ENCODE peak calls at places on chromosomes 4 and X, in four cellular contexts. H is HepG2, P is H1, R is GM12878. D is an unnamed sample.

GRCh38 chr4:88159137-88159725 is 792 bp upstream of the ABCG2 start:
- DNase-seq in P (peak; percentile 47), H (peak; percentile 44), R (no peak), D (no peak)

GRCh38 chrX:39199429-39199828 is 398.2 kb downstream of the MID1IP1 start:
- DNase-seq in H (no peak), R (no peak), P (no peak), D (no peak)

GRCh38 chr4:13166214-13166613 is 317.9 kb downstream of the RAB28 start:
- DNase-seq in P (no peak), R (no peak), H (no peak), D (no peak)

GRCh38 chr4:1380368-1381151 is 25.7 kb downstream of the NKX1-1 start:
- DNase-seq in P (no peak), R (no peak), H (no peak), D (no peak)

GRCh38 chrX:135596495-135596894 is 76.0 kb downstream of the INTS6L start:
- DNase-seq in R (no peak), H (peak; percentile 2), P (peak; percentile 19), D (peak; percentile 1)

GRCh38 chrX:132958086-132958703 is at the start of gene HS6ST2:
- DNase-seq in P (no peak), H (no peak), R (no peak), D (no peak)

GRCh38 chrX:97039363-97040029 is 155.8 kb downstream of the RPA4 start:
- DNase-seq in H (no peak), R (peak; percentile 61), P (no peak), D (no peak)

GRCh38 chrX:9285342-9285771 is 179.5 kb upstream of the TBL1X start:
- DNase-seq in R (no peak), P (no peak), H (no peak), D (no peak)

GRCh38 chrX:19332983-19333382 is 10.7 kb upstream of the PDHA1 start:
- DNase-seq in H (no peak), P (no peak), R (no peak), D (peak; percentile 33)

GRCh38 chr4:168696828-168697227 is 200.0 kb downstream of the PALLD start:
- DNase-seq in H (no peak), P (no peak), R (no peak), D (no peak)

GRCh38 chrX:102339312-102340298 is 92.6 kb downstream of the NXF2 start:
- DNase-seq in R (no peak), H (no peak), P (no peak), D (no peak)

GRCh38 chr4:73653695-73654106 is 33.5 kb upstream of the RASSF6 start:
- DNase-seq in P (no peak), R (peak; percentile 43), H (peak; percentile 45), D (no peak)

GRCh38 chrX:150476183-150476699 is 92.2 kb upstream of the MTM1 start:
- DNase-seq in R (no peak), P (no peak), H (no peak), D (no peak)

GRCh38 chr4:16916719-16917337 is 18.4 kb upstream of the LDB2 start:
- DNase-seq in R (peak; percentile 47), P (peak; percentile 90), H (peak; percentile 63), D (no peak)

GRCh38 chrX:10566726-10567097 is 53.7 kb downstream of the MID1 start:
- DNase-seq in P (no peak), H (no peak), R (no peak), D (no peak)

GRCh38 chrX:53969540-53969939 is 74.7 kb downstream of the PHF8 start:
- DNase-seq in H (no peak), P (no peak), R (no peak), D (no peak)

GRCh38 chrX:41824551-41824950 is 98.8 kb downstream of the CASK start:
- DNase-seq in R (no peak), P (no peak), H (no peak), D (no peak)

GRCh38 chr4:125314676-125315570 is at the start of gene FAT4:
- DNase-seq in H (peak; percentile 88), R (no peak), P (peak; percentile 81), D (peak; percentile 70)

GRCh38 chr4:182895791-182896292 is 21.3 kb downstream of the DCTD start:
- DNase-seq in R (no peak), H (peak; percentile 84), P (no peak), D (no peak)

GRCh38 chr4:173177232-173177631 is 8.6 kb downstream of the GALNT7 start:
- DNase-seq in H (no peak), P (no peak), R (no peak), D (no peak)

GRCh38 chr4:47221721-47222120 is 190.4 kb downstream of the GABRB1 start:
- DNase-seq in H (no peak), R (no peak), P (no peak), D (no peak)

GRCh38 chr4:8188743-8189550 is 10.1 kb upstream of the SH3TC1 start:
- DNase-seq in H (no peak), R (no peak), P (no peak), D (no peak)

GRCh38 chr4:126752702-126753101 is 880.1 kb upstream of the INTU start:
- DNase-seq in H (no peak), P (no peak), R (no peak), D (no peak)

GRCh38 chr4:170773709-170774273 is 684.0 kb upstream of the AADAT start:
- DNase-seq in P (no peak), H (no peak), R (no peak), D (no peak)

GRCh38 chrX:69138512-69138911 is 26.7 kb downstream of the PJA1 start:
- DNase-seq in P (no peak), R (no peak), H (no peak), D (no peak)

GRCh38 chr4:3745886-3746656 is 20.1 kb upstream of the ADRA2C start:
- DNase-seq in R (no peak), H (no peak), P (no peak), D (no peak)

GRCh38 chr4:6942238-6942800 is 32.7 kb downstream of the TBC1D14 start:
- DNase-seq in R (peak; percentile 66), P (no peak), H (no peak), D (no peak)

GRCh38 chr4:168572002-168572401 is 75.2 kb downstream of the PALLD start:
- DNase-seq in P (no peak), R (no peak), H (no peak), D (no peak)

GRCh38 chr4:153042757-153043156 is 106.6 kb downstream of the FHDC1 start:
- DNase-seq in P (no peak), R (no peak), H (no peak), D (no peak)

GRCh38 chr4:26557164-26557563 is 26.7 kb upstream of the TBC1D19 start:
- DNase-seq in P (no peak), R (no peak), H (no peak), D (no peak)

GRCh38 chr4:6356076-6356560 is 86.5 kb downstream of the WFS1 start:
- DNase-seq in R (no peak), H (no peak), P (no peak), D (no peak)

GRCh38 chrX:1592128-1592862 is 891 bp downstream of the AKAP17A start:
- DNase-seq in H (peak; percentile 25), R (no peak), P (no peak), D (no peak)

DNA sequence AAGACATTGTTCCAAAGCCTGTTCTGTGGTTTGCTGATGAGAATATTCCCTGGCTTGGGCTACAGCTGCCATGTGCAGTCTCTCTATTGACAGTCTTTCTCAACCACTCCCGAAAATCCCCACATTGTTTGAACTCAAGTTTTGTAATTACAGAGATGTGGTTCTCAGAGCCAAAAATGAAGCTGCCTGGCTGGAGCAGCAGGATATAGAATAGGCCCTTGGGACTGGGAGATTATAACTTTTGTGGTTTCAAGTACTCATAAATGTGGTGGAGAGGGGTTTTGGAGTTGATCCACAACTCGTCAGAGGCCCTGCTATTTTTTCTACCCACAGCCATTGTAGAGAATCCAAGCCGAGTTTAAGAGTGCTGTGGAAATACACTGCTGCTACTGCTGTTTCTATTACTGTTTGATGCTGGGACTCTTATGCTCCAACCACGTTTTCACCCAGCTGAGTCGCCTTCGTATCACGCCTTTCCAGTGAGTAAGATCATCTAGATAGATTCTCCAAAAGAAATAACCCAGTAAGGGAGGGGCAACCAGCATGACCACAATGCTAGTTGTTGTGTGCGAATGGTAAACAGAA is 57.1 kb upstream of the ATXN3L start:
- DNase-seq in P (no peak), R (no peak), H (no peak), D (no peak)
- TF ChIP-seq SUZ12 in P (no peak), R (no peak), H (no peak), D (no peak)

DNA sequence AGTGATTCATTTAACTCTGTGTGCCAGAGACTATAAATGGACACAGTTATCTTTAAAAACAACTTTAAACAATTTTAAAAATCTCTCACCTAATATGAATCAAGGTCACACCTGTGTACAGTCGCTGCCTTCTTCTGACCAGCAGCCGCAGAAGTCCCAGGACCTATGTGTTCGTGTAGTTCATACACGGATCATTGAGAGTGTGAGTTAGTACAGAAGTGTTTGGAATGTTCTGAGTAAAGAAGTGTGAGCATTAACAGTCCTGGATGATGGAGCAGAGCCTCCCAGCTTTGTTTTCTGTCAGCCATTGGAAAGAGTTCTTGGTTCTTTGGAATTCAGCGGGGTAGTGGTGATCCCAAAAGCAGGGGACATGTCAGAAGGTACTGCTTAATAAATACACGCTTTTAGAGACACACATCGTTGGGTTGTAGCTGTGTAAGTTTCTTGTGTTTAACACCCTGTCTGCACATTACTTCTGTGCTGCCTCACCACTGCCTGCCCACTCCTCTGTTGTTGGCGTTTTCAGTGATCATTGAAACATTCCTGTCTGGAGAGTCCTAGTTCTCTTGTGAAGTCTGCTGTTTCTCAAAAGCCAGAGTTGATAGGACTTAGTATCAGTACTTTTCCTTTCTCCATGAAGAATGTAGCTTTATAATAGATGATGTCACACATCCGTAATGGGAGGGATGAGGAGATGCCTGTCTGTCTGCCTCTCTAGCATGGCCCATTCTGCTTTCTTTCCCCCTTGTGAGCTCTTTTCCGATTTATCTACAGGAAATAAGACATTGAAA is 90.6 kb downstream of the PTTG2 start:
- DNase-seq in H (no peak), P (no peak), R (no peak), D (no peak)
- H3K36me3 ChIP-seq in H (peaks cover 14% of the 10 kb centered on the region), P (peaks cover 40% of the 10 kb centered on the region), R (peaks cover 20% of the 10 kb centered on the region), D (peaks cover 53% of the 10 kb centered on the region)

DNA sequence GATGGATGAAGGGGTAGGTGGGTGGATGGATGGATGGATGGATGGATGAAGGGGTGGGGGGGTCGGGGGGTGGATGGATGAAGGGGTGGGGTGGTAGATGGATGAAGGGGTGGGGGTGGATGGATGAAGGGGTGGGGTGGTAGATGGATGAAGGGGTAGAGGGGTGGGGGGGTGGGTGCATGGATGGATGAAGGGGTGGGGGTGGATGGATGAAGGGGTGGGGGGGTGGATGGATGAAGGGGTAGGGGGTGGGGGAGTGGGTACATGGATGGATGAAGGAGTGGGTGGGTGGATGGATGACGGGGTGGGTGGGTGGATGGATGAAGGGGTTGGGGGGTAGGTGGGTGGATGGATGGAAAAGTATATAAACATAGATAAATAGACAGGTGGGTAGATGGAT is 74.2 kb downstream of the PRKX start:
- DNase-seq in R (no peak), P (no peak), H (no peak), D (no peak)
- TF ChIP-seq SUZ12 in R (no peak), P (no peak), H (no peak), D (no peak)

GRCh38 chrX:130002541-130002940 is 20.1 kb downstream of the BCORL1 start:
- DNase-seq in H (no peak), P (no peak), R (no peak), D (no peak)
- H3K36me3 ChIP-seq in H (no peaks in the 10 kb centered on the region), P (no peaks in the 10 kb centered on the region), R (no peaks in the 10 kb centered on the region), D (peaks cover 3% of the 10 kb centered on the region)